ENCODE peak calls at places on chromosomes 12 and 14, in four cellular contexts. A is DND-41; G is GM03348; S is stimulated activated CD4-positive, alpha-beta T cell treated with anti-CD3 and anti-CD28 coated beads, Interleukin-12 subunit alpha, Interleukin-12 subunit beta, amount 100 ng/mL, for 4 hours. M is an unnamed sample.

GRCh38 chr12:94779520-94779919 is 129.2 kb upstream of the TMCC3 start:
- DNase-seq in A (no peak), G (peak), S (no peak), M (peak)

GRCh38 chr12:31261744-31262143 is 64.2 kb downstream of the SINHCAF start:
- DNase-seq in A (no peak), G (no peak), S (no peak), M (no peak)

GRCh38 chr12:124568431-124569374 is 1.3 kb upstream of the NCOR2 start:
- DNase-seq in A (peak), G (peak), S (no peak), M (peak)

GRCh38 chr12:116263844-116264243 is 13.6 kb downstream of the MED13L start:
- DNase-seq in A (no peak), G (no peak), S (no peak), M (no peak)

GRCh38 chr14:34180428-34180827 is 229.6 kb upstream of the EGLN3 start:
- DNase-seq in A (no peak), G (no peak), S (no peak), M (no peak)

GRCh38 chr12:109346920-109347319 is 780 bp upstream of the MYO1H start:
- DNase-seq in A (no peak), G (no peak), S (no peak), M (no peak)

GRCh38 chr12:116043673-116044072 is 233.8 kb downstream of the MED13L start:
- DNase-seq in A (no peak), G (no peak), S (no peak), M (no peak)

GRCh38 chr14:105067140-105067968 is 2.1 kb upstream of the GPR132 start:
- DNase-seq in A (no peak), G (peak), S (peak), M (peak)

GRCh38 chr14:69118313-69118712 is 34.6 kb downstream of the DCAF5 start:
- DNase-seq in A (no peak), G (no peak), S (no peak), M (no peak)

M was measured in astrocyte.